ENCODE peak calls at places on chromosomes 2 and 18, in six cellular contexts. Y is stimulated activated CD4-positive, alpha-beta T cell treated with anti-CD3 and anti-CD28 coated beads, Interleukin-2, amount 100 ng/mL, for 48 hours; D is posterior cingulate gyrus; L is MG63; M is hepatic stellate cell; J is activated CD4-positive, alpha-beta T cell treated with anti-CD3 and anti-CD28 coated beads, Interleukin-2, amount 50 U/mL, for 4 hours. S is an unnamed sample.
A peak's percentile ranks its signal among the peaks of the same experiment; 100 is the strongest.

GRCh38 chr2:148680462-148680861 is 35.9 kb downstream of the EPC2 start:
- DNase-seq in Y (no peak), L (no peak), D (no peak), M (peak; percentile 4), J (no peak), S (no peak)

GRCh38 chr18:55522011-55522410 is 66.0 kb downstream of the TCF4 start:
- DNase-seq in M (no peak), J (no peak), L (peak; percentile 2), D (no peak), Y (peak; percentile 11), S (peak; percentile 9)

GRCh38 chr2:86069783-86070339 is 35.8 kb downstream of the POLR1A start:
- DNase-seq in D (peak; percentile 54), J (no peak), Y (no peak), M (no peak), L (no peak), S (no peak)

GRCh38 chr2:138421315-138421970 is 80.1 kb upstream of the SPOPL start:
- DNase-seq in L (no peak), J (no peak), Y (no peak), D (no peak), M (no peak), S (no peak)

GRCh38 chr2:175187378-175187777 is 5.9 kb upstream of the ATP5MC3 start:
- DNase-seq in J (no peak), L (no peak), M (peak; percentile 13), D (no peak), Y (no peak), S (no peak)

GRCh38 chr18:13222371-13223281 is 4.1 kb downstream of the LDLRAD4 start:
- DNase-seq in J (no peak), M (no peak), L (no peak), Y (no peak), D (peak; percentile 94), S (no peak)

GRCh38 chr2:145750617-145751016 is 1230.7 kb upstream of the ZEB2 start:
- DNase-seq in D (no peak), J (no peak), L (no peak), M (no peak), Y (no peak), S (no peak)

GRCh38 chr2:111624401-111625156 is 259.4 kb downstream of the ANAPC1 start:
- DNase-seq in D (no peak), L (no peak), Y (no peak), M (no peak), J (no peak), S (peak; percentile 87)

GRCh38 chr2:197159681-197160211 is 150.8 kb downstream of the ANKRD44 start:
- DNase-seq in L (peak; percentile 4), D (no peak), J (peak; percentile 33), M (peak; percentile 51), Y (peak; percentile 21), S (peak; percentile 55)

GRCh38 chr2:138030459-138030858 is 66.2 kb downstream of the HNMT start:
- DNase-seq in L (no peak), Y (no peak), D (no peak), M (peak; percentile 2), J (no peak), S (no peak)

GRCh38 chr2:60119778-60120177 is 433.7 kb downstream of the BCL11A start:
- DNase-seq in M (no peak), D (no peak), J (no peak), Y (no peak), L (no peak), S (no peak)

GRCh38 chr2:217714268-217714643 is 288.5 kb downstream of the TNS1 start:
- DNase-seq in L (peak; percentile 39), Y (no peak), M (peak; percentile 50), D (peak; percentile 99), J (no peak), S (peak; percentile 100)

GRCh38 chr2:214107731-214108130 is 303.1 kb upstream of the VWC2L start:
- DNase-seq in L (no peak), M (no peak), J (no peak), Y (no peak), D (no peak), S (no peak)

GRCh38 chr2:29628882-29629281 is 292.5 kb downstream of the ALK start:
- DNase-seq in J (no peak), D (no peak), L (peak; percentile 12), M (no peak), Y (no peak), S (no peak)

GRCh38 chr2:88656690-88657089 is 29.4 kb upstream of the EIF2AK3 start:
- DNase-seq in D (no peak), M (peak; percentile 54), J (no peak), Y (no peak), L (peak; percentile 65), S (peak; percentile 40)

GRCh38 chr2:112092286-112093041 is 37.4 kb downstream of the TMEM87B start:
- DNase-seq in L (no peak), D (no peak), J (no peak), Y (no peak), M (peak; percentile 57), S (no peak)

GRCh38 chr2:241291977-241292376 is 23.5 kb downstream of the HDLBP start:
- DNase-seq in M (no peak), Y (no peak), J (no peak), D (no peak), L (no peak), S (no peak)

GRCh38 chr2:18046558-18046957 is 168.1 kb downstream of the KCNS3 start:
- DNase-seq in J (no peak), M (peak; percentile 33), D (no peak), Y (no peak), L (peak; percentile 45), S (no peak)

GRCh38 chr2:1841461-1841860 is 97.1 kb upstream of the PXDN start:
- DNase-seq in M (no peak), D (no peak), Y (no peak), J (no peak), L (no peak), S (no peak)